ENCODE peak calls at places on chromosomes 1 and 21, in five cellular contexts. B is right atrium auricular region, F is IMR-90, H is mesendoderm, Q is GM23248. R is an unnamed sample.

GRCh38 chr1:8651236-8651890 is 166.1 kb downstream of the RERE start:
- DNase-seq in Q (no peak), H (no peak), F (no peak), B (no peak), R (no peak)

GRCh38 chr1:17757426-17757825 is 2.3 kb downstream of the ACTL8 start:
- DNase-seq in Q (no peak), F (no peak), H (no peak), B (no peak), R (no peak)

GRCh38 chr1:16396591-16396990 is 29.5 kb downstream of the SZRD1 start:
- DNase-seq in H (no peak), B (no peak), Q (peak), F (peak), R (no peak)

GRCh38 chr1:71667224-71667623 is 586.4 kb upstream of the ZRANB2 start:
- DNase-seq in F (peak), H (no peak), Q (peak), B (no peak), R (no peak)

GRCh38 chr1:203465146-203465798 is 10.3 kb upstream of the PRELP start:
- DNase-seq in F (no peak), H (no peak), B (peak), Q (peak), R (peak)

GRCh38 chr1:161033751-161034150 is 5.0 kb downstream of the TSTD1 start:
- DNase-seq in H (peak), B (no peak), F (no peak), Q (peak), R (no peak)

GRCh38 chr1:2072109-2072806 is 22.0 kb downstream of the PRKCZ start:
- DNase-seq in F (no peak), B (no peak), Q (no peak), H (no peak), R (no peak)

GRCh38 chr1:183753464-183753891 is 51.4 kb upstream of the RGL1 start:
- DNase-seq in F (no peak), Q (no peak), B (no peak), H (no peak), R (no peak)

GRCh38 chr1:30371888-30372791 is 351.2 kb downstream of the MATN1 start:
- DNase-seq in Q (no peak), H (no peak), F (no peak), B (peak), R (peak)

GRCh38 chr1:53639251-53639721 is 99.7 kb downstream of the GLIS1 start:
- DNase-seq in Q (peak), H (no peak), F (peak), B (no peak), R (peak)

GRCh38 chr1:7871136-7871535 is 18.3 kb upstream of the UTS2 start:
- DNase-seq in Q (no peak), H (no peak), F (no peak), B (peak), R (no peak)

GRCh38 chr1:160125761-160126160 is 10.2 kb downstream of the ATP1A2 start:
- DNase-seq in F (peak), H (no peak), Q (peak), B (no peak), R (no peak)

GRCh38 chr1:118627435-118627834 is 360.7 kb downstream of the TBX15 start:
- DNase-seq in B (no peak), Q (peak), H (no peak), F (no peak), R (no peak)

GRCh38 chr21:38848187-38848609 is 42.5 kb downstream of the ETS2 start:
- DNase-seq in B (no peak), H (no peak), Q (peak), F (no peak), R (no peak)

GRCh38 chr1:2978691-2979190 is 42.5 kb upstream of the ACTRT2 start:
- DNase-seq in Q (no peak), B (no peak), F (no peak), H (no peak), R (peak)

GRCh38 chr1:155499263-155499662 is 63.3 kb downstream of the ASH1L start:
- DNase-seq in B (no peak), F (peak), Q (peak), H (no peak), R (no peak)

GRCh38 chr21:23809573-23809972 is 1797.7 kb downstream of the MRPL39 start:
- DNase-seq in H (no peak), Q (no peak), F (no peak), B (no peak), R (no peak)

GRCh38 chr1:26705788-26706237 is 10.0 kb downstream of the ARID1A start:
- DNase-seq in B (no peak), F (peak), H (no peak), Q (peak), R (no peak)

GRCh38 chr1:65963161-65963888 is 170.6 kb downstream of the PDE4B start:
- DNase-seq in H (no peak), B (no peak), F (no peak), Q (no peak), R (no peak)

GRCh38 chr1:163308811-163309210 is 12.9 kb upstream of the NUF2 start:
- DNase-seq in H (no peak), B (no peak), Q (no peak), F (peak), R (no peak)

GRCh38 chr1:170620164-170620563 is 43.8 kb upstream of the PRRX1 start:
- DNase-seq in F (peak), H (no peak), Q (peak), B (no peak), R (no peak)

DNA sequence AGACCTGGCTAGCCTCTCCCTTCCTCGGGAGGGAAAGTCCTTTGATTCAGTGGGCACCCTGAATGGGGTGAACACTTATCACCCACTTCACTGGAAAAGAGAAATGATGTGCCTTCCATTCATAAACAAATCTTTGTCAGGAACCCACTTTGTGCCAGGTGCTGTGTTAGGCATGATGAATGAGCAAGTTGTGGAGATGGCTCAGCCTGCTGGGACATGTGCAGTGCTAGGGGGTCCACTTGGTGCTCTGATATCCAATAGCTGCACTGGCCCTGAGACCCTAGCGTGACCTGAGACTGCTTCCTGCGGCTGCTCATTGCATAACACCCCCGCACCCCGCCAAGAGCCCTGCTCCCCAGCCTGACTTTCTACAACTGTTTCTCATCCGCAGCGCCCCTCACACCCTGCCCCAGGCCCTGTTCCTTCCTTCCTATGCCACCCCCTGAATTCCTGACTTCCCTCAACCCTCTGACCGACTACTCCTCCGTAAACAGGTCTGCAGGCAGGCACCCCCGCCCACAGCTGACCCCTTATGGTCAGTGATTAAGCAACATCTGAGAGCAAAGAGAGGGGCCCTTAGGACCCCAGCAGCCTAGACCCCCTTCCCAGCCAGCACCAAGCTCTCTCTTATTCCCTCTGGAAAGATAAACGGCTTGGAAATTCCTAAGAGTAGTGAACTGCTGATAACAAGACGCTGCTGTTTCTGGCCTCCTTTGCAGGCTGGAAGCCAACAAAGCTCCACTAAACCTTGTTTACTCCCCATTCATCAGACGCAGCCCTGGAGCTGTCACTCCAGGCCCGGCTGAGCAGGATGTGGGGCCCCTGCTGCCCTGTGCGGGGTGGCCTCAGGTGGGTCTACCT is 12.9 kb downstream of the CSRP1 start:
- DNase-seq in Q (no peak), B (no peak), F (peak), H (no peak), R (no peak)
- H3K27ac ChIP-seq in Q (peak), B (peak), F (peak), H (no peak), R (peak)

DNA sequence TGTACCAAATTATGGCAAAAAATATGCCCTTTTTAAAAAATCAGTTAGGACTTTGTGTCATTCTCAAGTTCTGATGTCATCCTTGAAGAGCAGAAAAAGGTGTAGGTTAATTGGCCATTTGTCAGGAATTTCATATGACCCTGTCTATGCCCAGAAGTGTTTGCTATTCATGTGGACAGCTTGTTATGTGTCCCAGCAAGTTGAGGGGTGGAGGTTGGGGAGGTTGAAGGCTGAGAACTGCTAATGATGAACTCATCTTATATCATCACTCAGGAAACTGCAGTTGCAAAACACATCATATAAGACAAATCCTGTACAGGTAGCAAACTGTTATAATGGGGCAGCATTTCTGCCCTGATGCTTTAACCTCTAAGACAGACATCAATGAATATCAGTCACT is 106.5 kb downstream of the PHTF1 start:
- DNase-seq in F (peak), B (no peak), H (no peak), Q (peak), R (no peak)
- H3K27ac ChIP-seq in F (no peak), B (no peak), H (no peak), Q (no peak), R (no peak)

DNA sequence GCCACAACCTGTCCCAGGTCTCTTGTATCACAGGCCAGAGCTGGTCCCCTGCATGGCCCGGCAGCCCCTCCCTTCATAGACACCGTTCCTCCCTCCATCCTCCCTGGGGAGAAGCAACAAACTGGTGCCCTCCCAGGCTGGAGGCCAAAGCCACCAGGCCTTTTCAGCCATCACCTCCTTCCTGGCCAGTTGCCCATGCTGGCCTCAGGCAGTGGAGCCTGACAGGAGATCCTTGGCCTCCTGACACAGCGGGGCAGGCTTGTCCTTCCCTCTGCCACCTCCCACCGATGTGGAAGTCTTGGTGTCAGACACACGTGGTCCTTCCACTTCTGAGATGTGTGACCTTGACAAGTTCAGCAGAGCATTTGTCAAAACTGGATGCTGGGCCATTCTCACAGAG is 206.0 kb downstream of the HIVEP3 start:
- DNase-seq in F (no peak), H (no peak), B (peak), Q (peak), R (no peak)
- H3K27ac ChIP-seq in F (no peak), H (no peak), B (peak), Q (no peak), R (no peak)

DNA sequence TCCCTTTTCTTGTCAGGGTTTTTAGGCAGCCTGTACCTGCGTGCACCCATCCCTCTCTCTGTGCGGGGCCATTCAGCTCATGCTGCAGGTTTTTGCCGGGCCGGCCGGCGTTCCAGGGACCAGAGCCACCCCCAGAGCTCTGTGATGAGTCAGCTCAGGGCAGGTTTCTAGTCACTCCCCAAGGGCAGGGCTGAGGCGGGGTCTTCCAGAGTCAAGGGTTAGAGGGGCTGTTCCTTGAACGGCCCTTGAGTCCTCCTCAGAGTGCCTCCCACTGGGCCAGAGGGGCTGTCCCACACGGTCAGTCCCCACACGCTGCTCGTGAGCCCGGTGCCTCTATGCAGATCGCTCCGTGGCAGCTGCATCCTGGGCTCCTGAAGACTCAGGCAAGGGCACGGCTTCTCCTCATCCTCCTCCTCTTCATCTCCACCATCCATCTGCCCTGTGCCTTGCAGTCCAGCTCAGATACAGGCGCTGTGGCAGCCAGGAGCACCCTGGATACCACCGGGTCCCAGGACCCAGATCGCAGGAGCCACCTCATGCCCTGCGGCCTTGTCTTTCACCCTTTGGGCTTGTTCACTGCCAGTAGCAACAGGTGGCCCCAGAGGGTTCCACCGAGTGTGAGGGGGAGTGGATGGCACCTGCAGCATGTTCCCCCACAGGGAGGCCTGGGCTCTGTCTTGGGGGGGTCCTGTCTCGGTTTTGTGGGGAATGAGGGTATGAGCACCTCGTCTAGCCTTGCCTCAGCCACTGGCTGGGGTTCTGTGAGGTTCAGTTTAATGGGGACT is 17.4 kb downstream of the SLX9 start:
- DNase-seq in Q (no peak), H (no peak), B (no peak), F (no peak), R (no peak)
- H3K27ac ChIP-seq in Q (no peak), H (no peak), B (peak), F (no peak), R (peak)

GRCh38 chr1:223091928-223092327 is 51.1 kb downstream of the TLR5 start:
- DNase-seq in B (no peak), Q (no peak), H (no peak), F (no peak), R (no peak)

GRCh38 chr1:223084466-223084865 is 58.6 kb downstream of the TLR5 start:
- DNase-seq in B (no peak), Q (no peak), F (no peak), H (no peak), R (no peak)

GRCh38 chr1:223087231-223087990 is 55.6 kb downstream of the TLR5 start:
- DNase-seq in B (no peak), F (peak), H (no peak), Q (peak), R (no peak)

GRCh38 chr1:223088713-223089240 is 54.3 kb downstream of the TLR5 start:
- DNase-seq in Q (no peak), F (no peak), H (peak), B (no peak), R (no peak)

DNA sequence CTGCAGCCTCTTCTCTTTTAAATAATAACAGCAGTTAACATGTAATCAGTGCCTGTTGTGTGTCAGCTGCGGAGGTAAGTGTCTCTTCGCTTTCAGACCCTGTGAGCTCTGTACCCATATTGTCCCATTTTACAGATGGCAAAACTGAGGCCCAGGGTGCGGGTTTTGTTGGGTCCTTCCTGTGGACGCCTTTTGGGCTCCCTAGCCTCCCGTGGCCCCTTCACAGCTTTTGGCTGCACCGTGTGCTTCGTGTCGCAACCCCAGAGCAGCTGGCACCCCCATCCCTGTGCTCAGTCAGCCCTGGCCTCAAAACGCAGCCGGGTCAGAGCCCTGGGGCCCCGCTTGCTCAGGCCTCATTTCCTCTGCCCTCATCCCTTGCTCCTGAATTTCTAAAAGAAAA is 53.8 kb downstream of the TLR5 start:
- DNase-seq in H (no peak), Q (no peak), F (no peak), B (no peak), R (no peak)
- H3K27ac ChIP-seq in H (no peak), Q (no peak), F (no peak), B (no peak), R (no peak)

GRCh38 chr1:228552596-228553176 is 65.5 kb downstream of the RNF187 start:
- DNase-seq in F (no peak), H (no peak), Q (no peak), B (no peak), R (no peak)
- H3K27ac ChIP-seq in F (no peak), H (no peak), Q (no peak), B (no peak), R (no peak)

GRCh38 chr1:24415910-24416665 is 486 bp downstream of the NIPAL3 start:
- DNase-seq in H (peak), F (peak), Q (peak), B (no peak), R (no peak)

GRCh38 chr1:24414884-24415333 is 693 bp upstream of the NIPAL3 start:
- DNase-seq in F (no peak), Q (peak), H (no peak), B (no peak), R (no peak)

GRCh38 chr1:24417681-24418080 is 2.1 kb downstream of the NIPAL3 start:
- DNase-seq in H (no peak), B (no peak), Q (peak), F (peak), R (no peak)

GRCh38 chr1:24415334-24415909 is at the start of gene NIPAL3:
- DNase-seq in B (peak), Q (peak), H (peak), F (peak), R (peak)

GRCh38 chr1:24416666-24417391 is 1.2 kb downstream of the NIPAL3 start:
- DNase-seq in H (peak), B (no peak), F (peak), Q (peak), R (no peak)
- H3K27ac ChIP-seq in H (no peak), B (no peak), F (peak), Q (peak), R (no peak)

DNA sequence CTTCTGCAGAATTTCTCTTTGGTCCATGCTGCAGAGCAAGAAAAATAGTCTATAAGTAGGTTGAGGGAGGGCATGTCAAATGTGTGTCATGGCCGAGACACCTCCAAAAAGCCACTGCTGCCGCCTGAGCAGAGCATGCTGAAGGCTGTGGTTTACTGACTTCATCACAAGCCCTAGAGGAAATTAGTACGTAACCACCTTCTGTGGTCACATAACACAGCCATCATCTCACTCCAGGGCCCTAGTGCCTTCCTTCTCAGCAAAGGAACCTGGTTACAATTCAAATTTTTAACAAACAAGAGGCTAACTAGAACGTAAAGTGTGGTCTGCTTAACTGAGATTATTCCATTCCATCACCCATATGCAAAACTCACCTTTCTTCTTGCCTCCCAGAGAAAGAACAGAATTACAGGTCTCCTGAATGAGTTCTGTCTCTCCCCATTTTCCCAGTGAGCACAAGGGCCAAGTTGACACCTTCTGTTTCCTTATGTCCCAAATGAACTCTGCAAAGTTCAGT is at the start of gene PTPN22:
- DNase-seq in B (no peak), Q (peak), H (no peak), F (peak), R (no peak)
- H3K27ac ChIP-seq in B (peak), Q (peak), H (no peak), F (no peak), R (peak)

DNA sequence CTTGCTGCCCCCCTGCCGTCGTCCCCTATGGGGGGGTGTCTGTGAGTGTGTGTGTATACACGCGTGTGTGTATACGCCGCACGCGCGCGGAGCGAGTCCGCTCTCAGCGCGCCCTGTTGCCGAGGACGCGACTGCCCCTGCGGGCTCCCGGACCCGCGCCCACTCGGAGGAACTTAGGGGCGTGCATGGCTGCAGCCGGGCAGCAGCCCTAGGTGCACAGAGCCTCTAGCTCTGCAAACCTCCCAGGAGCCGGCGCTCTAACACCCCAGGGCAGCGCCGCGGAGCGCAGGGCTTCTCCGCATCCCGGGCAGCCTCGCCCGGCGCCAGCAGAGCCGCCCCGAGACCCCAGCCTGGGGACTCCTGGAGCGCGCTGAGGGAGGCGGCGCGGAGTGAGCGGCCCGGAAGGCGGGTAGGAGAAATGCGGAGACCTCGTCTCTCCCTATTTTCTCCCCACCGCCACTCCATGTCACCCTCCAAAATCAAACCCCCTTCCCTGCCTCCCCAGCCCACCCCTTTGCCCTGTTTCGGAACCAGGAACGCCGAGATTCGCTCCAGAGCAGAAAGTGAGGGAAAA is 574 bp downstream of the ITPKB start:
- DNase-seq in B (no peak), F (peak), H (peak), Q (peak), R (no peak)
- H3K27ac ChIP-seq in B (peak), F (peak), H (peak), Q (no peak), R (peak)